ENCODE peak calls at places on chromosomes 13 and 19, in six cellular contexts. U is sigmoid colon, Y is progenitor cell of endocrine pancreas, L is endodermal cell, I is neural crest cell, H is dorsolateral prefrontal cortex. E is an unnamed sample.

GRCh38 chr19:49097453-49098288 is 12.4 kb downstream of the SNRNP70 start:
- DNase-seq in U (peak), Y (peak), H (peak), L (peak), I (peak), E (peak)

GRCh38 chr19:497861-498590 is 1.7 kb downstream of the MADCAM1 start:
- DNase-seq in H (no peak), U (no peak), L (peak), I (no peak), Y (no peak), E (no peak)

GRCh38 chr19:29860492-29860891 is 48.7 kb downstream of the CCNE1 start:
- DNase-seq in L (peak), U (no peak), Y (no peak), I (no peak), H (no peak), E (no peak)

GRCh38 chr19:34686455-34686854 is 9.0 kb downstream of the ZNF302 start:
- DNase-seq in I (no peak), U (no peak), Y (no peak), L (no peak), H (no peak), E (no peak)

GRCh38 chr13:47853236-47853635 is 147.8 kb downstream of the SUCLA2 start:
- DNase-seq in I (no peak), H (no peak), Y (no peak), U (no peak), L (no peak), E (no peak)

GRCh38 chr13:44759222-44759721 is 183.1 kb upstream of the TSC22D1 start:
- DNase-seq in H (no peak), U (no peak), I (no peak), Y (no peak), L (peak), E (no peak)

GRCh38 chr13:91657283-91657682 is 258.9 kb downstream of the GPC5 start:
- DNase-seq in Y (no peak), U (no peak), I (no peak), H (no peak), L (no peak), E (no peak)

GRCh38 chr19:13150187-13150918 is at the start of the genes IER2 and STX10:
- DNase-seq in H (peak), L (peak), Y (peak), U (peak), I (peak), E (peak)

GRCh38 chr19:6970478-6970877 is 50.8 kb downstream of the MBD3L2B start:
- DNase-seq in H (no peak), Y (no peak), U (no peak), I (no peak), L (no peak), E (no peak)

GRCh38 chr19:6979341-6979740 is 41.9 kb downstream of the MBD3L2B start:
- DNase-seq in U (no peak), L (no peak), H (no peak), I (no peak), Y (no peak), E (no peak)

GRCh38 chr19:18208098-18208951 is 4.5 kb upstream of the RAB3A start:
- DNase-seq in L (peak), U (peak), Y (no peak), I (no peak), H (no peak), E (no peak)

GRCh38 chr13:49935171-49936084 is 712 bp downstream of the SPRYD7 start:
- DNase-seq in I (no peak), L (peak), H (peak), U (peak), Y (no peak), E (peak)

GRCh38 chr13:73893833-73894232 is 240.4 kb downstream of the KLF12 start:
- DNase-seq in H (no peak), Y (no peak), I (no peak), U (no peak), L (no peak), E (no peak)

GRCh38 chr19:679418-680286 is 3.5 kb downstream of the FSTL3 start:
- DNase-seq in Y (no peak), L (peak), I (peak), U (peak), H (no peak), E (peak)

GRCh38 chr13:75679459-75679858 is 43.3 kb downstream of the LMO7 start:
- DNase-seq in Y (no peak), I (no peak), H (no peak), U (no peak), L (no peak), E (no peak)

GRCh38 chr13:75670496-75670895 is 34.4 kb downstream of the LMO7 start:
- DNase-seq in H (no peak), L (no peak), U (no peak), I (no peak), Y (no peak), E (no peak)

GRCh38 chr13:75669706-75670105 is 33.6 kb downstream of the LMO7 start:
- DNase-seq in U (no peak), H (no peak), L (no peak), I (no peak), Y (no peak), E (no peak)

DNA sequence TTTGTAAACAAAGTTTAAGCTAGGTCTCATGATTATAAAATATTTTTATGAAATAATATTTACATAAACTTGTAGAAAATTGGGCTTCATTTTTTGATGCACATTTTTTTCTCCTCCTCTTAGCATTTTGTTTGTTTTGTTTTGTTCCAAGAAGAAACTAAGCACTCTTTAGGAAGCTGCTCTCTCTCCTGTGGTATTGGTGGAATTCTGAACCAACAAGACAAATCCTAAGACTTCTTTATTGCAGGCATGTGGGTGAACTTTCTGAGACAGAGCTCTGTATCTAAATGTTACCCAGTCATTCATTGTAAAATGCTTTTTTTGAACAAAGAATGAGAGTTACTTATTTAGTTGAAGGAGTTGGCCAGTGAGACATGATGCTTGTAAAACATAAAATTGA is 39.3 kb downstream of the LMO7 start:
- DNase-seq in Y (no peak), H (no peak), I (no peak), L (no peak), U (no peak), E (no peak)
- TF ChIP-seq CTCF in Y (no peak), H (no peak), I (no peak), L (no peak), U (no peak), E (no peak)

GRCh38 chr19:3404324-3405260 is 38.2 kb downstream of the NFIC start:
- DNase-seq in L (peak), U (peak), H (peak), Y (no peak), I (no peak), E (no peak)
- TF ChIP-seq CTCF in L (no peak), U (no peak), H (no peak), Y (no peak), I (no peak), E (no peak)

DNA sequence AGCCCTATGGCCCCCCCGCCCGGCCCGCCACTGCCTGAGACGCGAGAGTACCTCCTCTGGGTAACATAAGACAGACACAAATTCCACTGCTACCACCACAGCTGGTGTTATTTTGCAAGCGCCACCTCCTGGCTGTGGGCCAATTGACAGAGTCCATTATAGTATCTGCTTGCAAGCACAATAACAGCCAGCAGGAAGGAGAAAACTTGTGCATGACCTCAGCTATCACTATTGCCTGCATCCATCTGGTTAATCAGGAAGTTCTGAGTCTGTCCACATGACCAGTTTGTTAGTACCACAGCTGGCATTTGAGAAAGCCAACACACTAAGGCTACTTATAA is 25.3 kb upstream of the OR10H2 start:
- DNase-seq in Y (no peak), U (peak), H (peak), I (no peak), L (no peak), E (peak)
- TF ChIP-seq CTCF in Y (no peak), U (no peak), H (no peak), I (no peak), L (no peak), E (no peak)

GRCh38 chr13:98752942-98753290 is 444 bp upstream of the SLC15A1 start:
- DNase-seq in U (no peak), I (no peak), Y (no peak), L (no peak), H (no peak), E (no peak)
- TF ChIP-seq CTCF in U (no peak), I (no peak), Y (no peak), L (no peak), H (no peak), E (no peak)

DNA sequence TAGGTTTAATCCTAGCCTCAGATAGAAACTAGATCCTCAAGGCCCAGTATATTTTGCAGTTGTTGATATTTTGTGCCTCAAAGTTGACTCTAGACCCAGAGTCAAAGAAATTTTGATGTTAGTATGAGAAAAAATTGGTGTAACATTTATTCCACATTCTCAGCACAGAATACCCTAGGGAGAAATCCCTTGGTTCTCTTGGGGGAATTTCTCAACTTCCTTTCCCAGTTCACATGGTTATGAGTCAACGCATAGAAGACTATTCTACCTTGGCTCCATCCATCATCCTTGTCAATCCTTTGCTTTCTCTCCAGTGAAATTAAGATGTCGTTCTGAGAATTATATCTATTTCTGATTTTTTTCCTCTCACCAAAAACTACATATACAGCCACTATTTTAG is 145.3 kb downstream of the POSTN start:
- DNase-seq in L (no peak), H (no peak), I (no peak), Y (no peak), U (no peak), E (no peak)
- TF ChIP-seq CTCF in L (no peak), H (no peak), I (no peak), Y (no peak), U (no peak), E (no peak)

E was measured in CD8-positive, alpha-beta T cell.